ENCODE peak calls at places on chromosomes 13 and 19, in seven cellular contexts. S is HAP-1; H is stimulated activated naive CD8-positive, alpha-beta T cell treated with anti-CD3 and anti-CD28 coated beads, Interleukin-15, Interleukin-2, amounts not matched to agents 100 U/mL and 50 U/mL, for 24 hours; W is stimulated activated CD4-positive, alpha-beta T cell treated with anti-CD3 and anti-CD28 coated beads, Interleukin-12 subunit alpha, Interleukin-12 subunit beta, amount 100 ng/mL, for 24 hours; R is HTR-8/SVneo; A is NCI-H2081; N is stimulated activated effector memory CD8-positive, alpha-beta T cell treated with anti-CD3 and anti-CD28 coated beads, Interleukin-12 subunit alpha, Interleukin-12 subunit beta, amount 100 ng/mL, for 72 hours. D is an unnamed sample.

GRCh38 chr13:98459721-98460370 is 117.1 kb downstream of the STK24 start:
- DNase-seq in S (no peak), A (no peak), R (no peak), H (no peak), N (no peak), W (no peak), D (no peak)

GRCh38 chr13:51015973-51016372 is 95.1 kb downstream of the C13orf42 start:
- DNase-seq in W (no peak), R (no peak), S (no peak), A (peak; percentile 24), H (no peak), N (peak; percentile 8), D (no peak)

GRCh38 chr19:45254044-45254531 is 3.0 kb downstream of the MARK4 start:
- DNase-seq in N (no peak), A (no peak), S (no peak), H (no peak), W (no peak), R (no peak), D (no peak)

GRCh38 chr13:19601749-19602725 is 31.4 kb upstream of the MPHOSPH8 start:
- DNase-seq in A (peak; percentile 38), S (peak; percentile 69), W (peak; percentile 30), H (peak; percentile 65), N (peak; percentile 57), R (no peak), D (peak; percentile 48)

GRCh38 chr19:29376855-29377354 is 148.9 kb upstream of the VSTM2B start:
- DNase-seq in S (no peak), R (no peak), N (peak; percentile 2), W (no peak), A (no peak), H (no peak), D (no peak)

GRCh38 chr19:41708481-41708880 is at the start of gene CEACAM5:
- DNase-seq in H (no peak), R (no peak), N (no peak), W (no peak), S (no peak), A (no peak), D (no peak)

GRCh38 chr19:21568816-21569496 is 63.6 kb downstream of the ZNF429 start:
- DNase-seq in W (peak; percentile 84), N (peak; percentile 91), A (peak; percentile 32), H (peak; percentile 63), S (no peak), R (no peak), D (no peak)

GRCh38 chr13:67238277-67238859 is 8.2 kb upstream of the PCDH9 start:
- DNase-seq in R (peak; percentile 4), N (no peak), A (peak; percentile 34), H (no peak), W (no peak), S (no peak), D (no peak)

GRCh38 chr13:46071590-46072249 is 19.2 kb upstream of the ZC3H13 start:
- DNase-seq in R (no peak), H (no peak), N (no peak), W (no peak), A (no peak), S (no peak), D (no peak)

GRCh38 chr19:13840751-13841338 is 36.1 kb upstream of the NANOS3 start:
- DNase-seq in H (no peak), N (no peak), S (no peak), W (no peak), A (no peak), R (no peak), D (no peak)

GRCh38 chr19:6712231-6712630 is 8.2 kb downstream of the C3 start:
- DNase-seq in S (no peak), H (no peak), A (no peak), W (no peak), N (no peak), R (no peak), D (no peak)

D was measured in HEK293T.